ENCODE peak calls at places on chromosomes 6 and 20, in five cellular contexts. K is stimulated activated CD4-positive, alpha-beta T cell treated with anti-CD3 and anti-CD28 coated beads, Interleukin-2, amount 100 ng/mL, for 24 hours; H is head of caudate nucleus; S is activated naive CD8-positive, alpha-beta T cell treated with anti-CD3 and anti-CD28 coated beads for 36 hours; M is NCI-H446 treated with DMSO at 0.1 percent for 48 hours. V is an unnamed sample.

GRCh38 chr20:51318058-51318960 is 224.2 kb downstream of the NFATC2 start:
- DNase-seq in K (peak), H (peak), S (peak), M (no peak), V (peak)

GRCh38 chr6:149431905-149432775 is 32.1 kb downstream of the SUMO4 start:
- DNase-seq in K (peak), H (peak), S (peak), M (peak), V (peak)

GRCh38 chr6:11762782-11763459 is 15.7 kb downstream of the ADTRP start:
- DNase-seq in K (no peak), H (no peak), S (no peak), M (no peak), V (no peak)

GRCh38 chr20:63126876-63127699 is 88.8 kb downstream of the YTHDF1 start:
- DNase-seq in K (no peak), H (peak), S (no peak), M (no peak), V (no peak)

GRCh38 chr6:13522639-13523038 is 35.2 kb upstream of the GFOD1 start:
- DNase-seq in K (no peak), H (no peak), S (no peak), M (no peak), V (no peak)

GRCh38 chr6:125020385-125020784 is 58.1 kb downstream of the RNF217 start:
- DNase-seq in K (no peak), H (no peak), S (no peak), M (peak), V (no peak)

GRCh38 chr20:32249030-32249738 is 28.3 kb upstream of the KIF3B start:
- DNase-seq in K (no peak), H (no peak), S (peak), M (no peak), V (no peak)

GRCh38 chr6:91083226-91083625 is 496.4 kb upstream of the MAP3K7 start:
- DNase-seq in K (no peak), H (no peak), S (no peak), M (peak), V (no peak)

GRCh38 chr6:13239530-13240455 is 88.5 kb downstream of the TBC1D7 start:
- DNase-seq in K (no peak), H (no peak), S (no peak), M (no peak), V (no peak)

GRCh38 chr6:8551386-8551785 is 116.0 kb upstream of the SLC35B3 start:
- DNase-seq in K (no peak), H (no peak), S (no peak), M (no peak), V (no peak)

GRCh38 chr6:25122001-25122400 is 157.2 kb upstream of the CARMIL1 start:
- DNase-seq in K (no peak), H (no peak), S (no peak), M (no peak), V (no peak)

GRCh38 chr20:62518911-62519310 is 43.1 kb upstream of the GATA5 start:
- DNase-seq in K (no peak), H (no peak), S (no peak), M (no peak), V (no peak)

GRCh38 chr6:44558315-44559227 is 171.1 kb downstream of the CDC5L start:
- DNase-seq in K (no peak), H (no peak), S (no peak), M (no peak), V (no peak)

GRCh38 chr6:94721459-94721858 is 855.9 kb upstream of the MANEA start:
- DNase-seq in K (no peak), H (no peak), S (no peak), M (no peak), V (no peak)

GRCh38 chr6:13496508-13497180 is 9.2 kb upstream of the GFOD1 start:
- DNase-seq in K (no peak), H (no peak), S (no peak), M (no peak), V (no peak)

GRCh38 chr6:131692589-131692988 is 8.6 kb downstream of the OR2A4 start:
- DNase-seq in K (no peak), H (no peak), S (no peak), M (no peak), V (no peak)

GRCh38 chr20:49846206-49846807 is 33.7 kb downstream of the SLC9A8 start:
- DNase-seq in K (peak), H (peak), S (peak), M (peak), V (peak)

GRCh38 chr6:169839493-169839892 is 88.1 kb downstream of the ERMARD start:
- DNase-seq in K (no peak), H (no peak), S (no peak), M (no peak), V (no peak)

GRCh38 chr6:105428342-105428957 is 25.6 kb upstream of the PREP start:
- DNase-seq in K (no peak), H (no peak), S (no peak), M (no peak), V (no peak)

GRCh38 chr6:30615219-30615957 is 1.7 kb downstream of the PPP1R10 start:
- DNase-seq in K (peak), H (no peak), S (peak), M (peak), V (peak)

GRCh38 chr20:53425481-53425880 is 168.2 kb downstream of the ZNF217 start:
- DNase-seq in K (no peak), H (no peak), S (no peak), M (no peak), V (no peak)

GRCh38 chr6:148800535-148800934 is 53.7 kb downstream of the UST start:
- DNase-seq in K (no peak), H (no peak), S (no peak), M (no peak), V (no peak)

GRCh38 chr6:6631526-6632276 is 43.2 kb downstream of the LY86 start:
- DNase-seq in K (no peak), H (no peak), S (no peak), M (peak), V (no peak)

GRCh38 chr20:37901280-37901666 is 1.7 kb upstream of the VSTM2L start:
- DNase-seq in K (no peak), H (no peak), S (no peak), M (no peak), V (no peak)

GRCh38 chr20:62872184-62872862 is 10.7 kb upstream of the TCFL5 start:
- DNase-seq in K (no peak), H (no peak), S (no peak), M (no peak), V (no peak)

GRCh38 chr6:84462697-84463096 is 235.3 kb upstream of the CEP162 start:
- DNase-seq in K (no peak), H (no peak), S (no peak), M (no peak), V (no peak)

GRCh38 chr6:165842291-165842936 is 179.4 kb upstream of the PDE10A start:
- DNase-seq in K (no peak), H (no peak), S (no peak), M (no peak), V (no peak)

GRCh38 chr6:1817033-1817761 is 207.5 kb downstream of the FOXC1 start:
- DNase-seq in K (no peak), H (no peak), S (no peak), M (no peak), V (no peak)

GRCh38 chr6:22785036-22785435 is 215.7 kb downstream of the HDGFL1 start:
- DNase-seq in K (no peak), H (peak), S (no peak), M (no peak), V (no peak)

GRCh38 chr6:143607959-143608358 is 69.8 kb upstream of the PHACTR2 start:
- DNase-seq in K (no peak), H (no peak), S (no peak), M (peak), V (no peak)